ENCODE peak calls at places on chromosomes 13 and 19, in five cellular contexts. V, L, F, R and Y are unnamed samples.

GRCh38 chr13:49607761-49608160 is 20.5 kb upstream of the ARL11 start:
- DNase-seq in V (no peak), L (no peak), F (no peak), R (no peak), Y (no peak)

GRCh38 chr19:7509625-7510024 is 6.3 kb upstream of the ZNF358 start:
- DNase-seq in V (no peak), L (no peak), F (no peak), R (no peak), Y (no peak)

GRCh38 chr13:54373211-54373610 is 1344.6 kb downstream of the OLFM4 start:
- DNase-seq in V (no peak), L (no peak), F (no peak), R (no peak), Y (no peak)

GRCh38 chr19:46898731-46899130 is 37.9 kb downstream of the ARHGAP35 start:
- DNase-seq in V (no peak), L (no peak), F (no peak), R (no peak), Y (peak)

GRCh38 chr13:94617389-94618000 is 15.8 kb downstream of the GPR180 start:
- DNase-seq in V (no peak), L (no peak), F (no peak), R (no peak), Y (peak)

GRCh38 chr13:48266150-48266549 is 33.1 kb downstream of the ITM2B start:
- DNase-seq in V (no peak), L (no peak), F (no peak), R (no peak), Y (no peak)

GRCh38 chr19:18543814-18544475 is 572 bp upstream of the FKBP8 start:
- DNase-seq in V (peak), L (peak), F (no peak), R (no peak), Y (peak)

GRCh38 chr19:35793381-35794165 is 18.2 kb downstream of the ARHGAP33 start:
- DNase-seq in V (peak), L (no peak), F (no peak), R (no peak), Y (no peak)

GRCh38 chr19:45474191-45474940 is 6.6 kb downstream of the FOSB start:
- DNase-seq in V (no peak), L (no peak), F (no peak), R (no peak), Y (no peak)

GRCh38 chr19:55986487-55986886 is at the start of gene NLRP5:
- DNase-seq in V (no peak), L (no peak), F (no peak), R (no peak), Y (no peak)

GRCh38 chr19:49421039-49421877 is 2.0 kb downstream of the PTH2 start:
- DNase-seq in V (peak), L (peak), F (peak), R (peak), Y (peak)

GRCh38 chr13:101149735-101150380 is 266.4 kb downstream of the NALCN start:
- DNase-seq in V (peak), L (no peak), F (no peak), R (no peak), Y (peak)

GRCh38 chr19:6740589-6741348 is 1.3 kb downstream of the TRIP10 start:
- DNase-seq in V (no peak), L (peak), F (peak), R (no peak), Y (no peak)

GRCh38 chr13:90427322-90428272 is 919.9 kb upstream of the MIR17HG start:
- DNase-seq in V (no peak), L (no peak), F (no peak), R (no peak), Y (no peak)

GRCh38 chr13:48242677-48243076 is 9.7 kb downstream of the ITM2B start:
- DNase-seq in V (no peak), L (no peak), F (no peak), R (no peak), Y (no peak)

GRCh38 chr19:30159636-30160035 is 212.5 kb upstream of the ZNF536 start:
- DNase-seq in V (no peak), L (no peak), F (no peak), R (no peak), Y (no peak)

GRCh38 chr13:109163052-109163413 is 533.6 kb downstream of the MYO16 start:
- DNase-seq in V (peak), L (no peak), F (no peak), R (no peak), Y (no peak)

GRCh38 chr13:44141213-44141724 is 232.4 kb upstream of the SERP2 start:
- DNase-seq in V (no peak), L (no peak), F (no peak), R (no peak), Y (no peak)

GRCh38 chr13:33080962-33081655 is 64.9 kb downstream of the KL start:
- DNase-seq in V (no peak), L (no peak), F (no peak), R (no peak), Y (no peak)

GRCh38 chr19:31955061-31955460 is 390.3 kb upstream of the ZNF507 start:
- DNase-seq in V (no peak), L (no peak), F (no peak), R (no peak), Y (no peak)

GRCh38 chr13:41196620-41197019 is 2.3 kb upstream of the KBTBD7 start:
- DNase-seq in V (no peak), L (no peak), F (no peak), R (no peak), Y (no peak)

GRCh38 chr19:53553865-53554791 is 16.2 kb downstream of the ZNF331 start:
- DNase-seq in V (no peak), L (peak), F (peak), R (no peak), Y (peak)

GRCh38 chr13:106491928-106492327 is 43.5 kb downstream of the EFNB2 start:
- DNase-seq in V (no peak), L (no peak), F (no peak), R (no peak), Y (no peak)

GRCh38 chr13:106479849-106480400 is 55.5 kb downstream of the EFNB2 start:
- DNase-seq in V (no peak), L (no peak), F (no peak), R (no peak), Y (no peak)

GRCh38 chr13:61010358-61010757 is 405.3 kb downstream of the PCDH20 start:
- DNase-seq in V (no peak), L (no peak), F (no peak), R (no peak), Y (no peak)

GRCh38 chr19:56839665-56840451 is 668 bp downstream of the PEG3 start:
- DNase-seq in V (no peak), L (peak), F (peak), R (no peak), Y (peak)

GRCh38 chr19:1221141-1221903 is 15.7 kb downstream of the STK11 start:
- DNase-seq in V (peak), L (no peak), F (peak), R (no peak), Y (no peak)

GRCh38 chr19:1046117-1046626 is 6.3 kb downstream of the ABCA7 start:
- DNase-seq in V (no peak), L (no peak), F (no peak), R (no peak), Y (no peak)

GRCh38 chr13:73365240-73365639 is 306.4 kb downstream of the KLF5 start:
- DNase-seq in V (no peak), L (no peak), F (no peak), R (no peak), Y (no peak)